ENCODE peak calls at places on chromosomes 3 and 15, in nine cellular contexts. R, B, Y, K, T, L, U, O and P are unnamed samples.

GRCh38 chr3:101825904-101826445 is 23.3 kb upstream of the NFKBIZ start:
- DNase-seq in R (no peak), B (no peak), Y (no peak), K (no peak), T (no peak), L (no peak), U (no peak), O (peak; percentile 27), P (no peak)

GRCh38 chr15:94236638-94237037 is 5.3 kb downstream of the MCTP2 start:
- DNase-seq in R (no peak), B (no peak), Y (no peak), K (no peak), T (no peak), L (no peak), U (no peak), O (no peak), P (no peak)

GRCh38 chr3:76415384-76415783 is 624.5 kb upstream of the ROBO2 start:
- DNase-seq in R (no peak), B (no peak), Y (no peak), K (no peak), T (no peak), L (no peak), U (no peak), O (no peak), P (no peak)

GRCh38 chr3:5051772-5052171 is 70.3 kb upstream of the ARL8B start:
- DNase-seq in R (no peak), B (no peak), Y (peak; percentile 35), K (no peak), T (no peak), L (no peak), U (no peak), O (no peak), P (no peak)

GRCh38 chr3:129313983-129314756 is 35.5 kb downstream of the HMCES start:
- DNase-seq in R (no peak), B (no peak), Y (no peak), K (no peak), T (peak; percentile 71), L (no peak), U (no peak), O (no peak), P (no peak)

GRCh38 chr3:101261506-101261905 is 58.9 kb downstream of the IMPG2 start:
- DNase-seq in R (no peak), B (no peak), Y (no peak), K (no peak), T (no peak), L (no peak), U (no peak), O (no peak), P (no peak)

GRCh38 chr3:187739125-187739560 is 6.1 kb downstream of the BCL6 start:
- DNase-seq in R (no peak), B (peak; percentile 56), Y (no peak), K (no peak), T (peak; percentile 86), L (no peak), U (no peak), O (no peak), P (no peak)

GRCh38 chr15:85555875-85556617 is 175.6 kb downstream of the AKAP13 start:
- DNase-seq in R (no peak), B (no peak), Y (no peak), K (no peak), T (no peak), L (no peak), U (no peak), O (no peak), P (no peak)

GRCh38 chr3:120170223-120170622 is 76.0 kb upstream of the GSK3B start:
- DNase-seq in R (peak; percentile 77), B (no peak), Y (no peak), K (no peak), T (no peak), L (peak; percentile 64), U (no peak), O (no peak), P (no peak)

GRCh38 chr15:62809968-62810260 is 232.6 kb upstream of the TPM1 start:
- DNase-seq in R (no peak), B (no peak), Y (no peak), K (no peak), T (no peak), L (no peak), U (no peak), O (no peak), P (no peak)

GRCh38 chr3:46348811-46349482 is 5.0 kb upstream of the CCR2 start:
- DNase-seq in R (no peak), B (no peak), Y (no peak), K (no peak), T (no peak), L (no peak), U (no peak), O (no peak), P (no peak)

GRCh38 chr15:90592144-90592887 is 62.6 kb downstream of the CRTC3 start:
- DNase-seq in R (no peak), B (no peak), Y (no peak), K (no peak), T (no peak), L (no peak), U (no peak), O (no peak), P (no peak)

GRCh38 chr15:92226020-92226612 is 167.6 kb upstream of the ST8SIA2 start:
- DNase-seq in R (no peak), B (no peak), Y (no peak), K (no peak), T (no peak), L (peak; percentile 16), U (no peak), O (no peak), P (no peak)

DNA sequence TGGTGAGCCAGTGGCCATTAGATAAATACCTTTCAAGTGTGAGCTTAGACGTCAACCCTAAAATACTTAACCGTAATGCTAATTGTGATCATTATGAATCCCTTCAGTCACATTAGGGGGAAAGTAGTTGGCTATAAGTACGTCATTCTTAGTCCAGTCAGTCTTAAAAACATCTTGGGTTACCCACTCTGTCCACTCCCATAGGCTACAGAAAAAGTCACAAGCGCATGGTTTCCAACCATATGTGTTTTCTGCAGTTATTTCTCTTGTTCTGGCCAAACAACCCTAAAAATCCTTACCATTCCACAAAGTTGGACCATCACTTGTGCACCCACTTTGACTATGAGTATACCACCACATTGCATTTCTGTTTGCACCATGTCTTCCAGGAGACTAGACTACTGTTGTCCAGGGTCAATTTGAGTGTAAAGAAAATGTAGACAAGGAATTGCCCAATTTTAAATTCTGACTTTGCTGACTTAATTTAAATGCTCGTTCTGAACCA is 3.3 kb downstream of the RPL15 start:
- DNase-seq in R (no peak), B (no peak), Y (no peak), K (no peak), T (no peak), L (no peak), U (no peak), O (no peak), P (no peak)
- TF ChIP-seq POLR2A in R (no peak), B (no peak), Y (no peak), K (no peak), T (no peak), L (no peak), U (no peak), O (no peak), P (no peak)

GRCh38 chr15:68481321-68481720 is 49.4 kb upstream of the ITGA11 start:
- DNase-seq in R (peak; percentile 77), B (no peak), Y (no peak), K (no peak), T (no peak), L (no peak), U (no peak), O (no peak), P (no peak)

GRCh38 chr15:68480296-68480695 is 48.3 kb upstream of the ITGA11 start:
- DNase-seq in R (peak; percentile 87), B (no peak), Y (no peak), K (no peak), T (no peak), L (no peak), U (no peak), O (no peak), P (no peak)

GRCh38 chr15:68478853-68479252 is 46.9 kb upstream of the ITGA11 start:
- DNase-seq in R (peak; percentile 88), B (no peak), Y (no peak), K (no peak), T (no peak), L (no peak), U (no peak), O (no peak), P (no peak)

GRCh38 chr15:68479870-68480269 is 47.9 kb upstream of the ITGA11 start:
- DNase-seq in R (peak; percentile 84), B (no peak), Y (no peak), K (no peak), T (no peak), L (no peak), U (no peak), O (no peak), P (no peak)

DNA sequence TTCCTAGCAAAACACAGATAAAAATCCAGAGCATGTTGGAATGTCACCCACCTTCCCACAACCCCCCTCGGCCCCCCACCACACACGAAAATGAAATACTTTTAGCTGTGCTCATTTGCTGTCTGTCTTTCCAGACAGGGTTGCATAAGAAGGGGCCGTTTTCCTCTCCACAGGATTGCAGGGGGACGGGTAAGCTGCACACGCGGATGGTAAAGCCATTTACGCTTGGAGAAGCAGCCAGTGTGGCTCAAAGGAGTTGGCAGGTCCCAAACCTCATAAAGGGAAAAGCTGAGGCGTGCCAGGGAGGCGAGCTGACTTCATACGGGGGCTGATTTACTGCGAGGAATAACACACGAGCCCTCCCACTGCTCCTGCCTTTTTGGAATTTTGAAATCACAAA is 47.4 kb upstream of the ITGA11 start:
- DNase-seq in R (peak; percentile 97), B (no peak), Y (no peak), K (no peak), T (no peak), L (no peak), U (peak; percentile 89), O (no peak), P (no peak)
- TF ChIP-seq POLR2AphosphoS5 in R (peak; percentile 66), B (peak; percentile 28), Y (no peak), K (no peak), T (no peak), L (no peak), U (no peak), O (no peak), P (no peak)

DNA sequence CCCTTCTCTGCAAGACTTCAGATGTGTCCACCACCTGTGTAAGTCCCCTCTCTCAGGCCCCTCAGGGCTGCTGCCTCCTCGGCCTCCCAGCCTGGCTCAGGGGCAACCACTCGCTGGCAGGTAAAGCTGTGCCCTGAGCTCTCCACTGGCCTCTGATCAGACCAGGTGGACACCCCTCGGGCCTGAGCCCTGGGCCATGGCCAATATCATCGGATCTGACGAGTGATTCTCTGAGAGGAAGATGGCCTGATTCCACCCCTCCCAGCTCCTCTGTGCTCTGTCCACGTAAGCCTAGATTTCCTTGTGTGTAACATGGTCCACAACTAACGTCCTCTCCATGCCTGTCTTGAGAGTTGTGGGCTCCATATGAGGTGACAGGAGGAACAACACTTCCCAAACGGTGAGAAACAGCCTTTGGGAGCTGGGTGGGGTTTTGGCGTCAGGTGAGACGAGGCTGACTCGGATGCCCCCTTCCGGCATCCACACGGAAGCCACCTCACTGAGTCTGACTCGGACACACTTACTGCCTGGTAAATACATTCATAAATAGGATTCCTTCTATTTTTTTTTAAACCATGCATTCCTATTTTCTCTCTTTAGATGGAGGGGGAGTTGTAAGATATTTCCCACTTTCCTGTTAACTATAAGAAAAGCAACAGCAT is 86.8 kb downstream of the NUP210 start:
- DNase-seq in R (no peak), B (no peak), Y (no peak), K (no peak), T (no peak), L (no peak), U (no peak), O (no peak), P (no peak)
- H3K4me1 ChIP-seq in R (no peaks in the 10 kb centered on the region), B (no peaks in the 10 kb centered on the region), Y (peaks cover 38% of the 10 kb centered on the region), K (no peaks in the 10 kb centered on the region), T (no peaks in the 10 kb centered on the region), L (no peaks in the 10 kb centered on the region), U (no peaks in the 10 kb centered on the region), O (no peaks in the 10 kb centered on the region), P (no peaks in the 10 kb centered on the region)

GRCh38 chr3:52770581-52771333 is at the start of gene NEK4:
- DNase-seq in R (no peak), B (peak; percentile 95), Y (peak; percentile 73), K (peak; percentile 72), T (peak; percentile 94), L (peak; percentile 74), U (peak; percentile 95), O (peak; percentile 92), P (peak; percentile 89)
- TF ChIP-seq POLR2A in R (no peak), B (no peak), Y (peak; percentile 98), K (peak; percentile 82), T (peak; percentile 33), L (peak; percentile 98), U (peak; percentile 52), O (peak; percentile 98), P (no peak)